ENCODE peak calls at places on chromosomes 1 and 21, in eight cellular contexts. One of them, this sample, is unnamed. For H3K4me1, the result is how much of the 10 kb centered on the place peaks cover.

GRCh38 chr1:94629259-94630181 is 88.0 kb upstream of the F3 start:
- DNase-seq in aorta: no peak
- DNase-seq in stomach: no peak
- DNase-seq in mammary epithelial cell: no peak
- DNase-seq in cardiac muscle cell: no peak
- DNase-seq in mucosa of descending colon: no peak
- DNase-seq in sigmoid colon: no peak
- DNase-seq in MM.1S: no peak
- DNase-seq in this sample: no peak

GRCh38 chr1:39422604-39423003 is 68.8 kb upstream of the BMP8A start:
- DNase-seq in sigmoid colon: no peak
- DNase-seq in aorta: no peak
- DNase-seq in MM.1S: no peak
- DNase-seq in mammary epithelial cell: no peak
- DNase-seq in stomach: no peak
- DNase-seq in cardiac muscle cell: no peak
- DNase-seq in mucosa of descending colon: no peak
- DNase-seq in this sample: no peak

GRCh38 chr1:211420389-211420788 is 71.6 kb downstream of the RD3 start:
- DNase-seq in sigmoid colon: no peak
- DNase-seq in aorta: no peak
- DNase-seq in mucosa of descending colon: no peak
- DNase-seq in stomach: no peak
- DNase-seq in MM.1S: no peak
- DNase-seq in mammary epithelial cell: peak
- DNase-seq in cardiac muscle cell: no peak
- DNase-seq in this sample: no peak

GRCh38 chr1:197526736-197527371 is 248.4 kb downstream of the DENND1B start:
- DNase-seq in mammary epithelial cell: peak
- DNase-seq in MM.1S: peak
- DNase-seq in sigmoid colon: no peak
- DNase-seq in stomach: no peak
- DNase-seq in cardiac muscle cell: peak
- DNase-seq in aorta: no peak
- DNase-seq in mucosa of descending colon: no peak
- DNase-seq in this sample: no peak

GRCh38 chr1:44881011-44881632 is 38.1 kb upstream of the PTCH2 start:
- DNase-seq in mammary epithelial cell: peak
- DNase-seq in mucosa of descending colon: no peak
- DNase-seq in MM.1S: no peak
- DNase-seq in cardiac muscle cell: no peak
- DNase-seq in aorta: peak
- DNase-seq in sigmoid colon: no peak
- DNase-seq in stomach: no peak
- DNase-seq in this sample: no peak

GRCh38 chr1:92916899-92917298 is 44.4 kb downstream of the DIPK1A start:
- DNase-seq in stomach: no peak
- DNase-seq in aorta: no peak
- DNase-seq in mucosa of descending colon: no peak
- DNase-seq in cardiac muscle cell: no peak
- DNase-seq in MM.1S: no peak
- DNase-seq in mammary epithelial cell: no peak
- DNase-seq in sigmoid colon: no peak
- DNase-seq in this sample: no peak

GRCh38 chr1:172898866-172899265 is 151.9 kb downstream of the TNFSF18 start:
- DNase-seq in mammary epithelial cell: no peak
- DNase-seq in aorta: no peak
- DNase-seq in MM.1S: no peak
- DNase-seq in mucosa of descending colon: no peak
- DNase-seq in sigmoid colon: no peak
- DNase-seq in cardiac muscle cell: peak
- DNase-seq in stomach: no peak
- DNase-seq in this sample: no peak

GRCh38 chr1:112997781-112998180 is 41.8 kb upstream of the SLC16A1 start:
- DNase-seq in mammary epithelial cell: no peak
- DNase-seq in cardiac muscle cell: peak
- DNase-seq in aorta: no peak
- DNase-seq in sigmoid colon: peak
- DNase-seq in MM.1S: no peak
- DNase-seq in mucosa of descending colon: no peak
- DNase-seq in stomach: no peak
- DNase-seq in this sample: no peak

GRCh38 chr1:206841609-206842323 is 23.7 kb upstream of the IL20 start:
- DNase-seq in mammary epithelial cell: no peak
- DNase-seq in aorta: no peak
- DNase-seq in MM.1S: no peak
- DNase-seq in stomach: no peak
- DNase-seq in sigmoid colon: no peak
- DNase-seq in mucosa of descending colon: no peak
- DNase-seq in cardiac muscle cell: no peak
- DNase-seq in this sample: no peak

GRCh38 chr1:26555550-26555981 is 26.0 kb downstream of the RPS6KA1 start:
- DNase-seq in cardiac muscle cell: no peak
- DNase-seq in mammary epithelial cell: no peak
- DNase-seq in sigmoid colon: no peak
- DNase-seq in aorta: no peak
- DNase-seq in stomach: no peak
- DNase-seq in MM.1S: no peak
- DNase-seq in mucosa of descending colon: no peak
- DNase-seq in this sample: no peak

GRCh38 chr1:4305526-4306301 is 348.7 kb upstream of the AJAP1 start:
- DNase-seq in sigmoid colon: no peak
- DNase-seq in cardiac muscle cell: no peak
- DNase-seq in mammary epithelial cell: no peak
- DNase-seq in MM.1S: no peak
- DNase-seq in stomach: no peak
- DNase-seq in aorta: no peak
- DNase-seq in mucosa of descending colon: no peak
- DNase-seq in this sample: no peak

GRCh38 chr1:78491311-78492071 is 717 bp downstream of the PTGFR start:
- DNase-seq in mucosa of descending colon: no peak
- DNase-seq in stomach: no peak
- DNase-seq in sigmoid colon: peak
- DNase-seq in aorta: peak
- DNase-seq in cardiac muscle cell: peak
- DNase-seq in MM.1S: no peak
- DNase-seq in mammary epithelial cell: peak
- DNase-seq in this sample: no peak

GRCh38 chr21:25186278-25186677 is 421.0 kb downstream of the MRPL39 start:
- DNase-seq in stomach: no peak
- DNase-seq in mammary epithelial cell: no peak
- DNase-seq in MM.1S: no peak
- DNase-seq in mucosa of descending colon: no peak
- DNase-seq in sigmoid colon: no peak
- DNase-seq in cardiac muscle cell: no peak
- DNase-seq in aorta: no peak
- DNase-seq in this sample: no peak

GRCh38 chr1:84960371-84960770 is 36.5 kb downstream of the MCOLN2 start:
- DNase-seq in MM.1S: no peak
- DNase-seq in aorta: no peak
- DNase-seq in mucosa of descending colon: no peak
- DNase-seq in sigmoid colon: no peak
- DNase-seq in cardiac muscle cell: peak
- DNase-seq in mammary epithelial cell: no peak
- DNase-seq in stomach: no peak
- DNase-seq in this sample: peak

GRCh38 chr1:238323483-238323882 is 432.8 kb upstream of the ZP4 start:
- DNase-seq in mammary epithelial cell: no peak
- DNase-seq in sigmoid colon: no peak
- DNase-seq in MM.1S: no peak
- DNase-seq in stomach: no peak
- DNase-seq in cardiac muscle cell: no peak
- DNase-seq in aorta: no peak
- DNase-seq in mucosa of descending colon: no peak
- DNase-seq in this sample: no peak

GRCh38 chr21:36323032-36323431 is 3.0 kb downstream of the MORC3 start:
- DNase-seq in mammary epithelial cell: peak
- DNase-seq in cardiac muscle cell: no peak
- DNase-seq in MM.1S: no peak
- DNase-seq in mucosa of descending colon: no peak
- DNase-seq in sigmoid colon: no peak
- DNase-seq in stomach: no peak
- DNase-seq in aorta: no peak
- DNase-seq in this sample: no peak

GRCh38 chr1:12477936-12478611 is 139.9 kb downstream of the DHRS3 start:
- DNase-seq in mucosa of descending colon: peak
- DNase-seq in MM.1S: no peak
- DNase-seq in mammary epithelial cell: peak
- DNase-seq in sigmoid colon: peak
- DNase-seq in aorta: peak
- DNase-seq in cardiac muscle cell: peak
- DNase-seq in stomach: peak
- DNase-seq in this sample: peak

GRCh38 chr1:160953030-160953429 is 1.6 kb downstream of the ITLN2 start:
- DNase-seq in MM.1S: no peak
- DNase-seq in stomach: no peak
- DNase-seq in sigmoid colon: no peak
- DNase-seq in mucosa of descending colon: no peak
- DNase-seq in aorta: no peak
- DNase-seq in mammary epithelial cell: peak
- DNase-seq in cardiac muscle cell: no peak
- DNase-seq in this sample: no peak

GRCh38 chr1:203028784-203029553 is 2.7 kb downstream of the PPFIA4 start:
- DNase-seq in MM.1S: no peak
- DNase-seq in stomach: no peak
- DNase-seq in aorta: no peak
- DNase-seq in sigmoid colon: no peak
- DNase-seq in cardiac muscle cell: peak
- DNase-seq in mammary epithelial cell: no peak
- DNase-seq in mucosa of descending colon: no peak
- DNase-seq in this sample: no peak

GRCh38 chr1:20185834-20186782 is at the start of the genes PLA2G2C and UBXN10:
- DNase-seq in sigmoid colon: peak
- DNase-seq in mammary epithelial cell: no peak
- DNase-seq in cardiac muscle cell: peak
- DNase-seq in aorta: peak
- DNase-seq in mucosa of descending colon: peak
- DNase-seq in stomach: peak
- DNase-seq in MM.1S: no peak
- DNase-seq in this sample: peak

GRCh38 chr1:233113009-233113712 is 162.8 kb downstream of the NTPCR start:
- DNase-seq in stomach: peak
- DNase-seq in mucosa of descending colon: peak
- DNase-seq in mammary epithelial cell: peak
- DNase-seq in MM.1S: no peak
- DNase-seq in aorta: peak
- DNase-seq in cardiac muscle cell: peak
- DNase-seq in sigmoid colon: peak
- DNase-seq in this sample: peak
- H3K4me1 ChIP-seq in stomach: under half
- H3K4me1 ChIP-seq in mucosa of descending colon: under half
- H3K4me1 ChIP-seq in mammary epithelial cell: under half
- H3K4me1 ChIP-seq in MM.1S: under half
- H3K4me1 ChIP-seq in aorta: under half
- H3K4me1 ChIP-seq in cardiac muscle cell: under half
- H3K4me1 ChIP-seq in sigmoid colon: under half
- H3K4me1 ChIP-seq in this sample: under half

GRCh38 chr1:208136459-208137143 is 107.6 kb downstream of the PLXNA2 start:
- DNase-seq in sigmoid colon: peak
- DNase-seq in stomach: no peak
- DNase-seq in MM.1S: no peak
- DNase-seq in aorta: no peak
- DNase-seq in mammary epithelial cell: no peak
- DNase-seq in cardiac muscle cell: no peak
- DNase-seq in mucosa of descending colon: no peak
- DNase-seq in this sample: no peak

GRCh38 chr1:208137144-208137682 is 107.0 kb downstream of the PLXNA2 start:
- DNase-seq in sigmoid colon: no peak
- DNase-seq in stomach: no peak
- DNase-seq in mammary epithelial cell: peak
- DNase-seq in cardiac muscle cell: no peak
- DNase-seq in mucosa of descending colon: no peak
- DNase-seq in aorta: no peak
- DNase-seq in MM.1S: no peak
- DNase-seq in this sample: no peak

GRCh38 chr1:208142632-208143390 is 101.4 kb downstream of the PLXNA2 start:
- DNase-seq in cardiac muscle cell: no peak
- DNase-seq in MM.1S: no peak
- DNase-seq in sigmoid colon: no peak
- DNase-seq in mucosa of descending colon: no peak
- DNase-seq in stomach: no peak
- DNase-seq in mammary epithelial cell: no peak
- DNase-seq in aorta: no peak
- DNase-seq in this sample: no peak

GRCh38 chr1:208141793-208142192 is 102.4 kb downstream of the PLXNA2 start:
- DNase-seq in mammary epithelial cell: no peak
- DNase-seq in stomach: no peak
- DNase-seq in sigmoid colon: peak
- DNase-seq in cardiac muscle cell: no peak
- DNase-seq in aorta: no peak
- DNase-seq in MM.1S: no peak
- DNase-seq in mucosa of descending colon: no peak
- DNase-seq in this sample: no peak

DNA sequence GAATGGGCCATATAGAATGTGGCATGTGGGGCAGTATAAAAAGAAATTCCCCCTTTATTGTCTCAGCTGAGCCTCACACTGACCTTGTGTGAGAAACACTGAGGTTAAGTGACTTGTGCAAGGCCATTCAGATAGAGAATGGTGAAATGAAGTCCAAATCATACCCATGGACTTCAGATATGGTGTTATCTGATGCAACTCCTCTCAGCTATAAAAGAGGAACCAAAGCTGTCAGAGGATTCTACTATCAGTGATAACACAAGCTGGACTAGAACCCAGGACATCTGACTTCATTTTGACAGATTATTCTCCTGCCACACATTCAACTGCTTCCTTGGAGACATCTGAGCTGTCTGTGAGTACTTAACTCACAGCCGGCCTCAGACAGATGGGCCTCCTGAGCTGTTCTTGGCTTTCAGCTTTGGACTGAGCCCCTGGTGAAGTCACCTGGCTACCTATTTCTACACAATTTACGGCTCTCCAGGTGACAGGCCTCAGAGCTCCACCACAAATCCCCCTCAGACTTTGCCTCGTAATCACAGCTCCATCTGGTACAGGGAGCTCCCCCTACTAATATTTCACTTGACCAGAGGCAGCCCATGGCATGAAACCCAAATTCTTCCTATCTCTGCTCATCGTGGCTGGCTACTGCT is 104.6 kb downstream of the PLXNA2 start:
- DNase-seq in mammary epithelial cell: no peak
- DNase-seq in stomach: no peak
- DNase-seq in mucosa of descending colon: no peak
- DNase-seq in sigmoid colon: no peak
- DNase-seq in aorta: no peak
- DNase-seq in MM.1S: no peak
- DNase-seq in cardiac muscle cell: no peak
- DNase-seq in this sample: no peak
- H3K4me1 ChIP-seq in mammary epithelial cell: under half
- H3K4me1 ChIP-seq in stomach: under half
- H3K4me1 ChIP-seq in mucosa of descending colon: under half
- H3K4me1 ChIP-seq in sigmoid colon: under half
- H3K4me1 ChIP-seq in aorta: under half
- H3K4me1 ChIP-seq in MM.1S: under half
- H3K4me1 ChIP-seq in cardiac muscle cell: under half
- H3K4me1 ChIP-seq in this sample: under half

GRCh38 chr21:42580076-42580792 is 66.6 kb downstream of the SLC37A1 start:
- DNase-seq in aorta: peak
- DNase-seq in stomach: no peak
- DNase-seq in MM.1S: no peak
- DNase-seq in sigmoid colon: peak
- DNase-seq in cardiac muscle cell: no peak
- DNase-seq in mammary epithelial cell: no peak
- DNase-seq in mucosa of descending colon: no peak
- DNase-seq in this sample: no peak
- H3K4me1 ChIP-seq in aorta: under half
- H3K4me1 ChIP-seq in stomach: under half
- H3K4me1 ChIP-seq in MM.1S: under half
- H3K4me1 ChIP-seq in sigmoid colon: under half
- H3K4me1 ChIP-seq in cardiac muscle cell: under half
- H3K4me1 ChIP-seq in mammary epithelial cell: under half
- H3K4me1 ChIP-seq in mucosa of descending colon: under half
- H3K4me1 ChIP-seq in this sample: under half

GRCh38 chr1:16091296-16091695 is 17.8 kb upstream of the FAM131C start:
- DNase-seq in cardiac muscle cell: no peak
- DNase-seq in mammary epithelial cell: peak
- DNase-seq in mucosa of descending colon: no peak
- DNase-seq in sigmoid colon: no peak
- DNase-seq in MM.1S: no peak
- DNase-seq in aorta: no peak
- DNase-seq in stomach: peak
- DNase-seq in this sample: no peak
- H3K4me1 ChIP-seq in cardiac muscle cell: under half
- H3K4me1 ChIP-seq in mammary epithelial cell: under half
- H3K4me1 ChIP-seq in mucosa of descending colon: under half
- H3K4me1 ChIP-seq in sigmoid colon: under half
- H3K4me1 ChIP-seq in MM.1S: under half
- H3K4me1 ChIP-seq in aorta: under half
- H3K4me1 ChIP-seq in stomach: under half
- H3K4me1 ChIP-seq in this sample: under half

This sample was measured in Caco-2.